ENCODE peak calls at places on chromosomes 2 and 18, in seven cellular contexts. P, G, N, R, D, E and Z are unnamed samples.

GRCh38 chr18:8625693-8626092 is 16.5 kb downstream of the RAB12 start:
- DNase-seq in P (no peak), G (no peak), N (no peak), R (no peak), D (no peak), E (no peak), Z (no peak)

GRCh38 chr2:20135631-20136050 is 84.2 kb upstream of the LAPTM4A start:
- DNase-seq in P (peak), G (peak), N (peak), R (peak), D (peak), E (peak), Z (peak)

GRCh38 chr18:74251297-74252031 is 40.3 kb downstream of the CYB5A start:
- DNase-seq in P (no peak), G (no peak), N (peak), R (no peak), D (no peak), E (peak), Z (no peak)

GRCh38 chr18:4400911-4401310 is 54.2 kb downstream of the DLGAP1 start:
- DNase-seq in P (no peak), G (no peak), N (no peak), R (no peak), D (no peak), E (no peak), Z (no peak)

GRCh38 chr2:134773372-134774073 is 54.7 kb upstream of the TMEM163 start:
- DNase-seq in P (no peak), G (no peak), N (no peak), R (no peak), D (no peak), E (no peak), Z (no peak)

GRCh38 chr2:133568172-133568571 is at the start of gene NCKAP5:
- DNase-seq in P (no peak), G (no peak), N (peak), R (peak), D (no peak), E (no peak), Z (peak)

GRCh38 chr2:241218131-241219029 is 29.9 kb downstream of the ANO7 start:
- DNase-seq in P (peak), G (peak), N (peak), R (peak), D (peak), E (peak), Z (no peak)

GRCh38 chr2:184654945-184655344 is 56.6 kb downstream of the ZNF804A start:
- DNase-seq in P (no peak), G (no peak), N (no peak), R (no peak), D (no peak), E (no peak), Z (no peak)

GRCh38 chr2:46270384-46270783 is 26.8 kb upstream of the EPAS1 start:
- DNase-seq in P (peak), G (no peak), N (no peak), R (no peak), D (no peak), E (peak), Z (no peak)

GRCh38 chr2:96962567-96963203 is 23.7 kb downstream of the FAM178B start:
- DNase-seq in P (no peak), G (no peak), N (no peak), R (no peak), D (no peak), E (no peak), Z (no peak)

GRCh38 chr2:224971214-224971613 is 71.1 kb downstream of the DOCK10 start:
- DNase-seq in P (no peak), G (no peak), N (no peak), R (no peak), D (peak), E (no peak), Z (no peak)

GRCh38 chr2:20212459-20212870 is 12.5 kb downstream of the SDC1 start:
- DNase-seq in P (peak), G (peak), N (no peak), R (no peak), D (peak), E (no peak), Z (no peak)

GRCh38 chr2:127770973-127771735 is 39.8 kb downstream of the WDR33 start:
- DNase-seq in P (no peak), G (no peak), N (no peak), R (no peak), D (no peak), E (no peak), Z (no peak)

GRCh38 chr18:55372205-55372604 is 215.8 kb downstream of the TCF4 start:
- DNase-seq in P (no peak), G (no peak), N (no peak), R (no peak), D (no peak), E (no peak), Z (no peak)

GRCh38 chr18:3283908-3284307 is 22.0 kb downstream of the MYL12B start:
- DNase-seq in P (no peak), G (peak), N (no peak), R (peak), D (no peak), E (no peak), Z (no peak)

GRCh38 chr2:222912776-222913175 is 51.9 kb downstream of the ACSL3 start:
- DNase-seq in P (no peak), G (no peak), N (no peak), R (no peak), D (no peak), E (no peak), Z (no peak)

GRCh38 chr2:54024576-54024975 is 53.8 kb upstream of the PSME4 start:
- DNase-seq in P (no peak), G (no peak), N (no peak), R (no peak), D (no peak), E (no peak), Z (no peak)

GRCh38 chr2:218671077-218671653 is 637 bp downstream of the RNF25 start:
- DNase-seq in P (peak), G (no peak), N (no peak), R (no peak), D (no peak), E (peak), Z (no peak)

GRCh38 chr2:240864475-240864874 is 4.1 kb upstream of the AGXT start:
- DNase-seq in P (no peak), G (no peak), N (no peak), R (no peak), D (no peak), E (no peak), Z (no peak)

GRCh38 chr2:215425021-215425782 is 10.7 kb downstream of the FN1 start:
- DNase-seq in P (no peak), G (no peak), N (no peak), R (no peak), D (no peak), E (no peak), Z (no peak)

GRCh38 chr2:144507441-144508161 is 12.3 kb downstream of the ZEB2 start:
- DNase-seq in P (no peak), G (no peak), N (no peak), R (no peak), D (no peak), E (peak), Z (no peak)

GRCh38 chr2:72149556-72150156 is 2.0 kb upstream of the CYP26B1 start:
- DNase-seq in P (no peak), G (no peak), N (no peak), R (no peak), D (peak), E (no peak), Z (no peak)

GRCh38 chr2:241809383-241810303 is 650 bp downstream of the NEU4 start:
- DNase-seq in P (no peak), G (no peak), N (no peak), R (no peak), D (peak), E (no peak), Z (no peak)